ENCODE peak calls at places on chromosomes 11 and 22, in six cellular contexts. D is left ventricle myocardium inferior; C is left colon; I is effector memory CD4-positive, alpha-beta T cell; K is lung microvascular endothelial cell; Y is tibial nerve. G is an unnamed sample.

GRCh38 chr22:46653596-46653995 is 33.4 kb downstream of the GRAMD4 start:
- DNase-seq in D (no peak), C (no peak), I (no peak), K (no peak), Y (no peak), G (no peak)

GRCh38 chr22:31140746-31141145 is 438 bp upstream of the PLA2G3 start:
- DNase-seq in D (no peak), C (no peak), I (no peak), K (no peak), Y (no peak), G (no peak)

GRCh38 chr11:128946646-128947045 is 4.0 kb upstream of the TP53AIP1 start:
- DNase-seq in D (no peak), C (no peak), I (no peak), K (no peak), Y (no peak), G (no peak)

GRCh38 chr22:29370556-29370955 is 17.8 kb downstream of the AP1B1 start:
- DNase-seq in D (no peak), C (no peak), I (no peak), K (peak), Y (no peak), G (no peak)

GRCh38 chr11:41497974-41498373 is 38.5 kb upstream of the LRRC4C start:
- DNase-seq in D (no peak), C (no peak), I (no peak), K (no peak), Y (no peak), G (no peak)

GRCh38 chr11:34305095-34305692 is 52.6 kb downstream of the ABTB2 start:
- DNase-seq in D (no peak), C (no peak), I (no peak), K (no peak), Y (no peak), G (no peak)

GRCh38 chr22:48380016-48380665 is 1447.5 kb downstream of the BRD1 start:
- DNase-seq in D (no peak), C (no peak), I (no peak), K (no peak), Y (no peak), G (no peak)

GRCh38 chr11:106621479-106621878 is 396.8 kb downstream of the GUCY1A2 start:
- DNase-seq in D (no peak), C (no peak), I (no peak), K (no peak), Y (no peak), G (no peak)